ENCODE peak calls at places on chromosomes 3 and 15, in nine cellular contexts. G is OCI-LY7, B is AG04450, H is heart right ventricle, A is Peyer's patch, M is ovary, E is vagina, L is dorsolateral prefrontal cortex, T is esophagus squamous epithelium. W is an unnamed sample.

GRCh38 chr15:47500823-47501222 is 216.5 kb upstream of the SEMA6D start:
- DNase-seq in G (no peak), B (no peak), H (no peak), A (no peak), M (no peak), E (no peak), L (no peak), T (no peak), W (no peak)

GRCh38 chr3:13575459-13576061 is 26.6 kb downstream of the FBLN2 start:
- DNase-seq in G (no peak), B (no peak), H (no peak), A (no peak), M (no peak), E (no peak), L (no peak), T (no peak), W (no peak)

GRCh38 chr3:194690501-194691372 is 5.1 kb downstream of the FAM43A start:
- DNase-seq in G (peak; percentile 62), B (no peak), H (no peak), A (no peak), M (no peak), E (no peak), L (no peak), T (no peak), W (peak; percentile 45)

GRCh38 chr3:61637088-61638051 is 76.0 kb downstream of the PTPRG start:
- DNase-seq in G (peak; percentile 83), B (no peak), H (peak; percentile 19), A (peak; percentile 71), M (no peak), E (no peak), L (no peak), T (no peak), W (no peak)

GRCh38 chr3:183435701-183436100 is 7.3 kb upstream of the MCF2L2 start:
- DNase-seq in G (peak; percentile 70), B (no peak), H (no peak), A (no peak), M (no peak), E (no peak), L (no peak), T (no peak), W (no peak)

GRCh38 chr3:52724511-52724910 is 18.6 kb downstream of the SPCS1 start:
- DNase-seq in G (no peak), B (no peak), H (no peak), A (no peak), M (no peak), E (no peak), L (no peak), T (no peak), W (no peak)

GRCh38 chr3:133448478-133449122 is 48.7 kb downstream of the BFSP2 start:
- DNase-seq in G (peak; percentile 84), B (no peak), H (no peak), A (peak; percentile 82), M (no peak), E (no peak), L (no peak), T (no peak), W (no peak)

GRCh38 chr3:39433642-39434041 is 27.1 kb downstream of the RPSA start:
- DNase-seq in G (no peak), B (peak; percentile 10), H (no peak), A (no peak), M (no peak), E (no peak), L (no peak), T (no peak), W (no peak)

GRCh38 chr3:118187221-118187620 is 847.4 kb downstream of the IGSF11 start:
- DNase-seq in G (no peak), B (no peak), H (no peak), A (no peak), M (no peak), E (no peak), L (no peak), T (no peak), W (no peak)

DNA sequence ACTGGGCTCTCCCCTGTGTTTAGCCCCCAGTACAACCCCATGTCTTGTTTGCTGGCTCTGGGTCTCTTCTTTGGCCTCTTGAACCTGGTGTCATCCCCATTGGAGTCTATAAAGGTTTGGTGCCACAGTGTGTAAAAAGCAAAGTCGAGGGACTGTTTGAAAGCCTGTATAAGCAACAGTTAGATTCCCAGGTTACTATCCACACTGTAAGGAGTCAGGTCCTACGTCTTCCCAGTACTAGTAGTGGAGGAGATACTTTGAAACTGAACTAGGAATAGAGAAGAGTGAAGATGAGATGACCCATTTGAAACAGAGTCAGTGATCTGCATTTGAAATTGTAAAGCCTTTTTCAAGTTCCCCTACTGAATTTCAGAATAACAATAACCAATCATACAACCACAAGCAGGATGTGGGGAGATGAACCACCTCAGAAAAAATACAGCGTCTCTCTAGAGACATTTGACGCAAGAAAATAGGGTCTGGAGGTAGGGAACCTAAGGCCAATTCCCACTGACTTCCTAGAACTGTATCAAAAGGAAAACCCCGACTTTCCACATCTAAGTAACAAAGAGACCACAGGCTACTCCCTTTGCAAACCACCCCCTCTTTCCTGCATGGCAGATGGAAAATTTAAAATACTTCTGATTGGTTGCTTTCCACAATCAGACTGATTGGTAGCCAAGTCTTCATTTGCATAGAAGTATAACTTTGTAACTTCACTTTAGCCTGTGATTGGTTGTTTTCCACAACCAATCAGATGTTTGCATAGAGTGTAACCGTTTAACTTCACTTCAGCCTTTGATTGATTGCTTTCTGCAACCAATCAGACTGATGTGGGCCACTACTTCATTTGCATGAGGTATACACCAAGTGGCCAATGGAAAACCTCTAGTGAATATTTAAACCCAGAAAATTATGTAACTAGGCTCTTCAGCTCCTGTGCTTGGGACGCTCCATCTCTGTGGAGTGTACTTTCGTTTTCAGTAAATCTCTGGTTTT is 49.9 kb upstream of the NEDD4 start:
- DNase-seq in G (no peak), B (no peak), H (no peak), A (no peak), M (no peak), E (no peak), L (no peak), T (no peak), W (no peak)
- H3K27ac ChIP-seq in G (no peak overlapping the region), B (no peak overlapping the region), H (peak overlapping the region; percentile 40), A (peak overlapping the region; percentile 56), M (no peak overlapping the region), E (no peak overlapping the region), L (no peak overlapping the region), T (no peak overlapping the region), W (no peak overlapping the region)

DNA sequence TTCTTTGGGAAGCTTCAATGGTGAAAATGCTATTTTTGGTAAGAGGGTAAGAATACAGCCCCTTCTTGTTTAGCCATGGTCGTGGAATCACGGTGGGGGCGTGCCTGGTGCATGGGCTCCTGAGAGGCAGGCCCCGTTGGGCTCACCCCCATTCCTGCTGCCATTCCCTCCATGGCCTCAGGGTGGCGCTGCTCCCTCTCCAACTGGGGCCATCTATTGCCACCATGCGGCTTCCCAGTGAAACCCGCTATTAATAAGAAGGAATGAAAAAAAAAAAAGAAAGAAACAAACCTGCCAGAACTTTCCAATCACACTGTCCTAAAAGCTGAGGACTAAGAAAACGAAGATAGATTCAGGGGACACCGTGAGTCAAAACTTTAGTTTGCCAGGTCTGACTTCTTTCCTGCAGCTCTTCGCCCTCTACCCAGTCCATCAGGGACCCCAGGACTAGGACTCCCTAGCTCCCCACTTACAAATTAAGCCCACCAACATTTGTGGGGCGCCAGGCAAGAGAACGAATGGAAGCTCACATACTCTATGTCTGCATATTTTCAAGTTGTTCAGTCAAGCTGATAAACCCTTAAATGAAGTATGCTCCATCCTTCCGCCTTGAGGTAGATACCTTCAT is 30.6 kb upstream of the ABHD2 start:
- DNase-seq in G (peak; percentile 68), B (peak; percentile 43), H (peak; percentile 86), A (peak; percentile 68), M (peak; percentile 82), E (no peak), L (peak; percentile 86), T (peak; percentile 6), W (peak; percentile 89)
- TF ChIP-seq CTCF in G (peak; percentile 99), B (peak; percentile 99), H (peak; percentile 99), A (peak; percentile 98), M (peak; percentile 95), E (peak; percentile 93), L (peak; percentile 99), T (peak; percentile 95), W (peak; percentile 97)

GRCh38 chr3:186923241-186923640 is 7.1 kb upstream of the ST6GAL1 start:
- DNase-seq in G (no peak), B (no peak), H (no peak), A (no peak), M (no peak), E (no peak), L (no peak), T (no peak), W (no peak)

GRCh38 chr3:186922224-186922623 is 8.1 kb upstream of the ST6GAL1 start:
- DNase-seq in G (no peak), B (no peak), H (no peak), A (no peak), M (no peak), E (no peak), L (no peak), T (no peak), W (no peak)

GRCh38 chr3:186922790-186923189 is 7.5 kb upstream of the ST6GAL1 start:
- DNase-seq in G (no peak), B (no peak), H (no peak), A (no peak), M (no peak), E (no peak), L (no peak), T (no peak), W (no peak)

GRCh38 chr3:186920301-186920700 is 10.0 kb upstream of the ST6GAL1 start:
- DNase-seq in G (no peak), B (no peak), H (no peak), A (no peak), M (no peak), E (no peak), L (no peak), T (no peak), W (no peak)

GRCh38 chr3:186921578-186921977 is 8.7 kb upstream of the ST6GAL1 start:
- DNase-seq in G (no peak), B (no peak), H (no peak), A (no peak), M (no peak), E (no peak), L (no peak), T (no peak), W (no peak)
- H3K27ac ChIP-seq in G (no peak overlapping the region), B (no peak overlapping the region), H (no peak overlapping the region), A (no peak overlapping the region), M (no peak overlapping the region), E (no peak overlapping the region), L (no peak overlapping the region), T (no peak overlapping the region), W (no peak overlapping the region)

DNA sequence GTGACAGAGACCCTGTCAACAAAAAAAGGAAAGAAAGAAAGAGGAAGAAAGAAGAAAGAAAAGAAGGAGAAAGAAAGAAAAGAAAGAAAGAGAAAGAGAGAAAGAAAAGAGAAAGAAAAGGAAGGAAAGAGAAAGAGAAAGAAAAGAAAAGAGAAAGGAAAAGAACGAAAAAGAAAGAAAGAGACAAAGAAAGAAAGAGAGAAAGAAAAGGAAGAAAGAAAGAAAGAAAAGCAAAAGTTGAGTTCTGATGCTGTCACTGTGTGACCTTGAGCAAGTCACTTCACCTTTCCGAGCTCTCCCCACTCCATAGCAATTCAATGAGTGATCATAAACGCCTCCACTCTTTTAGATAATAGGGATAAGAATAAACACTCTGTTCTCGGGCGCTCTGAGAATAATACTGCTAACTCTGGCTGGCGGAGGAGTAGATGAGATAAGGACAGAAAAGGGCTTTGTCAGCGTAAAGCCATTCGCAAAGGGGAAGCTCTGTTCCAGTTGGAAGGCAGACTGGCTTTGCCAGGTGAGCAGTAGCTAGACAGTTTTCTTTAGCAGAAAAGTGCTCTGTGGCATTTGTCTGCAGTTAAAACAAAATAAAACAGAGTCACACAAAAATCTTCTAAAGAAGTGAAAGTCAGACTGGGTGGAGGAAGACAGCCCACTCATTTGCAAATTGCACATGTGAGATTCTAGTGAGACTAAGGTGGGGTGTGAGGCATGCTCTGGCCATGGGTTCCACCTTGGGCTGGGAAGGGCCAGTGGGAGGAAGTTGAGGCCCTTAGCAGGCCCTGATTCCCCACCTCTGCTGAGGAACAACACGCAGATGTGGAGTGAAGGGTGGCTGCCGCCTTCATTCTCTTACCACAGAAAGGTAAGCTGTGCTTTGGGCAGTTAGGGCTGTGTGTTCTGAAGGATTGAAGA is 9.6 kb upstream of the FLNB start:
- DNase-seq in G (peak; percentile 38), B (no peak), H (no peak), A (no peak), M (no peak), E (no peak), L (no peak), T (no peak), W (no peak)
- TF ChIP-seq CTCF in G (no peak), B (no peak), H (no peak), A (no peak), M (no peak), E (no peak), L (no peak), T (no peak), W (no peak)

W was measured in coronary artery.